ENCODE peak calls at places on chromosomes 12 and 14, in four cellular contexts. E, Z, I and X are unnamed samples.

GRCh38 chr12:122064034-122064777 is 14.3 kb upstream of the MLXIP start:
- DNase-seq in I (peak; percentile 44), E (peak; percentile 95), Z (peak; percentile 98), X (peak; percentile 90)

GRCh38 chr14:101024686-101025085 is 121.2 kb upstream of the RTL1 start:
- DNase-seq in E (no peak), I (no peak), Z (no peak), X (no peak)

GRCh38 chr12:132170637-132171292 is 26.5 kb downstream of the NOC4L start:
- DNase-seq in I (no peak), E (no peak), Z (no peak), X (no peak)

GRCh38 chr14:64502476-64503183 is 1.0 kb downstream of the ZBTB25 start:
- DNase-seq in Z (peak; percentile 23), E (no peak), I (no peak), X (peak; percentile 16)

GRCh38 chr12:20492251-20492728 is 124.0 kb downstream of the PDE3A start:
- DNase-seq in Z (peak; percentile 63), E (no peak), I (no peak), X (peak; percentile 65)

GRCh38 chr12:42196728-42197603 is 41.1 kb downstream of the YAF2 start:
- DNase-seq in E (peak; percentile 12), Z (no peak), I (no peak), X (no peak)

GRCh38 chr14:99119554-99119953 is 152.4 kb downstream of the BCL11B start:
- DNase-seq in Z (no peak), I (no peak), E (no peak), X (no peak)

GRCh38 chr12:64001439-64001838 is 156.9 kb downstream of the SRGAP1 start:
- DNase-seq in I (no peak), E (no peak), Z (no peak), X (no peak)

GRCh38 chr12:106386836-106387555 is 29.4 kb downstream of the POLR3B start:
- DNase-seq in I (no peak), Z (peak; percentile 22), E (no peak), X (peak; percentile 65)

GRCh38 chr12:6631549-6631961 is 4.2 kb downstream of the LPAR5 start:
- DNase-seq in E (no peak), Z (no peak), I (no peak), X (no peak)

GRCh38 chr14:71751264-71751663 is 181.0 kb upstream of the RGS6 start:
- DNase-seq in I (no peak), E (no peak), Z (no peak), X (peak; percentile 53)

GRCh38 chr14:102150636-102151195 is 11.0 kb downstream of the WDR20 start:
- DNase-seq in I (no peak), Z (no peak), E (no peak), X (no peak)

GRCh38 chr14:31927348-31927826 is 149.7 kb upstream of the ARHGAP5 start:
- DNase-seq in I (no peak), E (peak; percentile 50), Z (peak; percentile 89), X (peak; percentile 97)

GRCh38 chr12:113561381-113561780 is 89.7 kb upstream of the LHX5 start:
- DNase-seq in E (no peak), Z (no peak), I (no peak), X (no peak)

GRCh38 chr12:4978737-4979136 is 64.9 kb upstream of the KCNA5 start:
- DNase-seq in E (peak; percentile 28), I (no peak), Z (no peak), X (no peak)

GRCh38 chr14:38808734-38809455 is 294.1 kb downstream of the SEC23A start:
- DNase-seq in Z (no peak), E (no peak), I (no peak), X (no peak)

GRCh38 chr12:7060353-7060954 is at the start of gene C1S:
- DNase-seq in I (no peak), E (peak; percentile 64), Z (peak; percentile 99), X (peak; percentile 99)